ENCODE peak calls at places on chromosomes 7 and 10, in eight cellular contexts. W is HL-60; N is naive thymus-derived CD4-positive, alpha-beta T cell; Q is fibroblast of lung; B is HCT116; G is heart right ventricle; K is sigmoid colon; U is H9. I is an unnamed sample.

GRCh38 chr7:117479480-117480224 is at the start of gene CFTR:
- DNase-seq in W (no peak), U (peak), N (no peak), K (no peak), G (no peak), Q (peak), B (no peak), I (no peak)

GRCh38 chr7:35551682-35552081 is 143.3 kb downstream of the HERPUD2 start:
- DNase-seq in G (no peak), U (peak), N (no peak), B (no peak), K (no peak), Q (no peak), W (no peak), I (no peak)

GRCh38 chr7:39749177-39749576 is 125.8 kb downstream of the RALA start:
- DNase-seq in G (no peak), U (no peak), B (no peak), K (no peak), Q (peak), N (no peak), W (no peak), I (no peak)

GRCh38 chr10:101902032-101902799 is 58.6 kb upstream of the KCNIP2 start:
- DNase-seq in K (no peak), W (no peak), B (no peak), N (no peak), U (peak), G (no peak), Q (no peak), I (no peak)

GRCh38 chr7:113209449-113210203 is 91.3 kb upstream of the SMIM30 start:
- DNase-seq in N (no peak), U (no peak), K (no peak), W (no peak), G (no peak), B (no peak), Q (peak), I (no peak)

GRCh38 chr7:120802751-120803150 is 55.2 kb downstream of the TSPAN12 start:
- DNase-seq in K (no peak), Q (no peak), U (no peak), W (no peak), G (no peak), N (no peak), B (no peak), I (no peak)

GRCh38 chr7:87934699-87935372 is 785 bp downstream of the ADAM22 start:
- DNase-seq in U (peak), G (no peak), K (no peak), N (no peak), W (no peak), B (no peak), Q (peak), I (no peak)

GRCh38 chr10:90571876-90572275 is 286.0 kb downstream of the HTR7 start:
- DNase-seq in W (no peak), N (no peak), K (no peak), U (no peak), B (no peak), Q (peak), G (no peak), I (no peak)

GRCh38 chr7:43905209-43905946 is 1.0 kb downstream of the URGCP start:
- DNase-seq in Q (peak), W (no peak), K (no peak), B (peak), N (no peak), U (peak), G (no peak), I (no peak)

GRCh38 chr7:47392241-47392759 is 189.6 kb downstream of the TNS3 start:
- DNase-seq in U (no peak), K (peak), Q (peak), W (no peak), G (peak), N (no peak), B (no peak), I (no peak)

DNA sequence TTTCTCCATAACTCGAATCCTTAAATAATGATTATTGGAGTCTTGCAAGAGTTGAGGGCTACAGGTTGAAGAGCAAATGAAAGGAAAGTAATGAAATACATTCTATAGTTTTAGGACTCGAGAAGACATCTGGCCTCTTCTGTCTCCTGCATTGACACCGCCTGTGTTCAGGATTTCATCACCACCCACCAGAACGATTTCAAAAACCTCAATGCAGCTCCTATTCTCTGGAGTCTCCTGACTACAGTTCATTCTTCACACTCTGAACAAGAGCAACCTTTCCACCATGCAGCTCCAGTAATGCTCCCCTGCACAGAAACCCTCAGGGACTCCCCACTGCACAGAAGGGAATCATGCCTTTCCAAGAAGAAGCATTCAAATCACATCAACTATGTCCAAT is 5.5 kb downstream of the IL15RA start:
- DNase-seq in U (no peak), B (no peak), G (no peak), K (peak), Q (no peak), N (no peak), W (no peak), I (no peak)
- H3K27ac ChIP-seq in U (no peak), B (no peak), G (peak), K (peak), Q (no peak), N (no peak), W (no peak), I (peak)

GRCh38 chr10:17239276-17239660 is 11.2 kb downstream of the VIM start:
- DNase-seq in W (no peak), U (no peak), N (no peak), K (no peak), Q (no peak), G (no peak), B (no peak), I (no peak)

GRCh38 chr10:17237163-17237562 is 9.1 kb downstream of the VIM start:
- DNase-seq in W (no peak), K (no peak), N (no peak), G (no peak), Q (no peak), B (no peak), U (no peak), I (no peak)

GRCh38 chr10:17236468-17236886 is 8.4 kb downstream of the VIM start:
- DNase-seq in B (no peak), K (no peak), G (no peak), Q (no peak), U (no peak), N (no peak), W (no peak), I (no peak)

GRCh38 chr10:17238445-17239275 is 10.6 kb downstream of the VIM start:
- DNase-seq in B (no peak), Q (peak), K (no peak), G (no peak), U (no peak), N (no peak), W (no peak), I (no peak)

GRCh38 chr10:17237915-17238444 is 9.9 kb downstream of the VIM start:
- DNase-seq in U (no peak), G (no peak), N (no peak), K (no peak), W (no peak), B (no peak), Q (peak), I (no peak)
- H3K27ac ChIP-seq in U (no peak), G (no peak), N (peak), K (peak), W (no peak), B (no peak), Q (peak), I (peak)

DNA sequence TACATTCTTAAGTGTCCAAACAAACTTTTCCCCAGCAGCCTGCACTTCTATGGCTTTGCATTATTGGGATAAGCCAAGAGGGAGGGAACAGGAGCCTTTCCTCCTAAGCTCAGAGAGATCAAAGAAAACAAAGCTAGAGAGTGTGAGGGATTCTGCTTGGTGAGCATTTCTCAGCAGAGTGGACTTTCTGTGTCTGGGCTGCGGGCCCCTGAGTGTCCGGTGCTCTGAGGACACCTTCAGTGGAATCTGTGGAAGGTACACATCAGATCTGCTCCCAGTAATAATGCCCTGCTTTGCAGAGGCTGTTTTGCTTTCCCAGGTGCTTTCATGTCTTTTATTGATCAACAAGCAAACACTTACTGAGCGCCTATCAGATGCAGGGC is 50.2 kb downstream of the KCNMA1 start:
- DNase-seq in U (no peak), K (peak), G (no peak), N (no peak), Q (no peak), W (no peak), B (no peak), I (no peak)
- H3K27ac ChIP-seq in U (no peak), K (peak), G (no peak), N (no peak), Q (no peak), W (no peak), B (no peak), I (no peak)

GRCh38 chr7:17359610-17360009 is 61.2 kb downstream of the AHR start:
- DNase-seq in U (no peak), K (no peak), G (no peak), Q (no peak), W (no peak), N (no peak), B (no peak), I (no peak)

GRCh38 chr7:17365776-17366175 is 67.3 kb downstream of the AHR start:
- DNase-seq in N (no peak), W (no peak), G (no peak), B (no peak), U (no peak), Q (no peak), K (no peak), I (no peak)

GRCh38 chr7:17357952-17358351 is 59.5 kb downstream of the AHR start:
- DNase-seq in N (no peak), G (no peak), U (no peak), W (no peak), K (no peak), Q (peak), B (no peak), I (no peak)

GRCh38 chr7:17367502-17367901 is 69.0 kb downstream of the AHR start:
- DNase-seq in N (no peak), U (no peak), G (no peak), B (no peak), W (no peak), Q (peak), K (no peak), I (no peak)

GRCh38 chr7:17362439-17363095 is 64.1 kb downstream of the AHR start:
- DNase-seq in Q (no peak), K (no peak), U (no peak), W (no peak), N (no peak), G (no peak), B (no peak), I (no peak)
- H3K27ac ChIP-seq in Q (peak), K (no peak), U (no peak), W (no peak), N (no peak), G (no peak), B (no peak), I (no peak)

DNA sequence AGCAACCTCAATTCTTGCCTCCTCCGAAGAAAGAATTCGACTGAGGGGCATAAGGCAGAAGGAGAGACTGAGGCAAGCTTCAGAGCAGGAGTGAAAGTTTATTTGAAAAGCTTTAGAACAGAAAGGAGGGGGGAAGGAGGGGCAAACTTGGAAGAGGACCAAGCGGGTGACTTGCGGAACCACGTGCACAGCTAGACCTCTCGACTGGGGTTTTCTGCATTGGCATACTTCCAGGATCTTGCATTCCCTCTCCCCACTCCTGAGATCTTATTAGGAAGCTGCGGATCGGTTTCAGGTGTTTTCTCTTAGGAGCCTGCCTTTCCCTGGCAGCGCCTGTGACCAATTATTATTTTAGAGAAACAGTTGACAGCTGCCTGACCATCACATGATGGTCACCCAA is 20.3 kb upstream of the CPXM2 start:
- DNase-seq in W (no peak), B (no peak), G (no peak), Q (no peak), U (no peak), N (no peak), K (no peak), I (no peak)
- H3K27ac ChIP-seq in W (no peak), B (no peak), G (no peak), Q (no peak), U (no peak), N (no peak), K (no peak), I (no peak)

DNA sequence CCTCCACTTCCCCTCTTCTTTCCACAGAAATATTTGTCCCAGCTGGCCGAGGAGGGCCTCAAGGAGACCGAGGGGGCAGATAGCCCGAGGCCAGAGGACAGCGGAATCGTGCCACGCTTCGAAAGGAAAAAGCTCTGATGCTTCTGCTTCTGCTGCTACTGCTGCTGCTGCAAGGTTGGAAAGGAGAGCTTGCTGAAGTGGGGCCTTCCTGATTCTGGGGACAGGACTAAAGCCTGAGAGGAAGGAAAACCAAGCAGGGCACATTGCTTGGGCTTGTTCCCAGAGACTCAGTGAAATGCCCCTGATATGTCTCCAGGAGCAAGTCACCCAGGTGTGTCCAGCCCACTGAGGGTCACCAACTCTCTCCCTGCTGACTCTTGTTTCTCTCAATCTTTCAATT is 35.9 kb upstream of the PDCD4 start:
- DNase-seq in K (peak), Q (no peak), B (no peak), U (no peak), N (no peak), W (no peak), G (no peak), I (no peak)
- H3K27ac ChIP-seq in K (peak), Q (no peak), B (no peak), U (no peak), N (peak), W (no peak), G (peak), I (no peak)

GRCh38 chr7:20152511-20152910 is 64.7 kb downstream of the MACC1 start:
- DNase-seq in K (no peak), Q (no peak), B (no peak), G (no peak), N (no peak), W (no peak), U (no peak), I (no peak)

GRCh38 chr7:20157456-20157855 is 59.7 kb downstream of the MACC1 start:
- DNase-seq in B (no peak), Q (no peak), G (no peak), N (no peak), K (no peak), W (no peak), U (no peak), I (no peak)

GRCh38 chr7:20152057-20152456 is 65.1 kb downstream of the MACC1 start:
- DNase-seq in G (no peak), N (no peak), U (no peak), W (no peak), Q (no peak), K (no peak), B (no peak), I (no peak)

GRCh38 chr7:20153999-20154398 is 63.2 kb downstream of the MACC1 start:
- DNase-seq in W (no peak), N (no peak), G (no peak), Q (no peak), K (no peak), U (no peak), B (no peak), I (no peak)

DNA sequence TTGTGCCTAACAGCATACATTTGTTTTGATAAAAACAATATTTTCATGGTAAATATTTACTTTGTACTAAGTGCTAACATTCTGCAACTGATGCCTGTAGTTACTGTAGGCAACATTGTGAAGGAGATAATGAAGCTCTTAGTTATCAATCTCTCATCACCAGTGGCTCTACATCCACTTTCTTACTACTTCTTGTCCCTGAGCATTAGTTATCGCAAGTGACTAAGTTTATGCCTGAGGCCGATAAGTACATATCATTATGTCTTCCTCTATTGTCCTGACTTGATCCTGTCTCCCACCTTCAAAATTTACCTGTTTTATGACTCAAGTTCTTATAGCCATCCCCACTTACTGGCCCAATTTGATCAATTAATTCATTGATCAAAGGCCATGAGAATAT is 63.6 kb downstream of the MACC1 start:
- DNase-seq in B (no peak), G (no peak), W (no peak), Q (no peak), K (no peak), U (no peak), N (no peak), I (no peak)
- H3K27ac ChIP-seq in B (no peak), G (no peak), W (no peak), Q (no peak), K (no peak), U (no peak), N (no peak), I (no peak)

GRCh38 chr10:11020026-11020820 is 2.6 kb downstream of the CELF2 start:
- DNase-seq in U (no peak), Q (no peak), B (no peak), G (no peak), W (no peak), N (no peak), K (no peak), I (no peak)
- H3K27ac ChIP-seq in U (no peak), Q (no peak), B (no peak), G (peak), W (no peak), N (no peak), K (no peak), I (no peak)

GRCh38 chr10:131900350-131901152 is at the start of gene PPP2R2D:
- DNase-seq in B (peak), Q (peak), W (peak), U (peak), G (peak), K (peak), N (peak), I (peak)

GRCh38 chr10:131898713-131899112 is 2.1 kb upstream of the PPP2R2D start:
- DNase-seq in G (no peak), Q (no peak), U (no peak), W (peak), K (no peak), N (no peak), B (no peak), I (no peak)

GRCh38 chr10:131899116-131899690 is 1.6 kb upstream of the PPP2R2D start:
- DNase-seq in G (no peak), N (no peak), U (no peak), K (no peak), Q (no peak), W (no peak), B (no peak), I (no peak)

GRCh38 chr10:131901181-131901829 is 497 bp downstream of the PPP2R2D start:
- DNase-seq in K (peak), B (no peak), N (peak), W (peak), G (peak), U (no peak), Q (peak), I (peak)

DNA sequence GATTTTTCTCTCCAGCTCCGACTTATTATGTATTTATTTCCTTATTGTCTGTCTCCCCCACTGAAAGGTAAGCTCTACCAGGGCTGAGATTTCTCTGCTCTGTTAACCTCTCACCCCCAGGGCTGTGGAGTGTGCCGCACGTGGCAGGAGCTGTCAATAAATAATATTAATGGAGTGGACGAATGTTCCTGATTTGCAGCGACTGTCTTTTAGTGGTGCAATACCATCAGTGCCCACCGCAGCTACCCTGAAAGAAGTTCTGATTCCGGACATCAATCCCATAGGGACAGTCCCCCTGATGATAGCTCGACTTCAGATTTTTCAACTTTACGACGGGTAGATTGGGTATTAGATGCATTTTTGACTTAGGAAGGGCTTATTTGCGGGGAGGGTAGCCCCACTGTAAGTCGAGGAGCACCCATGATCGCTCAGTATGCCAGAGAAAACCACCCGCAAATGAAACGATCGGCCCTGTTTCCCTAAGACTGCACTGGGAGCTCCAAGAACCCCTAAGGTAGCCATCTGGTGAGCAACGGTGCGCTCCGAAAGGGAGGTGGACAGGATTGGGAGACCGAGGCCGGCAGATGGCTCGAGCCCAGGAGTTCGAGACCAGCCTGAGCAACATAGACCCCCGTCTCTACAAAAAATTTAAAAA is 986 bp upstream of the PPP2R2D start:
- DNase-seq in W (peak), G (no peak), U (no peak), K (peak), N (no peak), Q (no peak), B (no peak), I (no peak)
- H3K27ac ChIP-seq in W (peak), G (peak), U (no peak), K (peak), N (peak), Q (no peak), B (peak), I (peak)

I was measured in CD4-positive, CD25-positive, alpha-beta regulatory T cell.